ENCODE peak calls at places on chromosomes 7 and 10, in seven cellular contexts. One of them, this sample, is unnamed. For H3K9me3, the result is how much of the 10 kb centered on the place peaks cover.

GRCh38 chr10:115402690-115403089 is 309.5 kb downstream of the ATRNL1 start:
- DNase-seq in cardiac muscle cell: no peak
- DNase-seq in ovary: no peak
- DNase-seq in CD8-positive, alpha-beta T cell: no peak
- DNase-seq in right atrium auricular region: no peak
- DNase-seq in breast epithelium: no peak
- DNase-seq in Panc1: no peak
- DNase-seq in this sample: no peak

GRCh38 chr7:112204776-112205347 is 1.3 kb downstream of the DOCK4 start:
- DNase-seq in cardiac muscle cell: no peak
- DNase-seq in ovary: no peak
- DNase-seq in CD8-positive, alpha-beta T cell: no peak
- DNase-seq in right atrium auricular region: no peak
- DNase-seq in breast epithelium: no peak
- DNase-seq in Panc1: no peak
- DNase-seq in this sample: no peak

GRCh38 chr7:80428161-80429054 is 83.5 kb downstream of the GNAT3 start:
- DNase-seq in cardiac muscle cell: peak
- DNase-seq in ovary: no peak
- DNase-seq in CD8-positive, alpha-beta T cell: no peak
- DNase-seq in right atrium auricular region: no peak
- DNase-seq in breast epithelium: no peak
- DNase-seq in Panc1: peak
- DNase-seq in this sample: no peak

GRCh38 chr10:7302393-7303054 is 108.3 kb downstream of the SFMBT2 start:
- DNase-seq in cardiac muscle cell: no peak
- DNase-seq in ovary: no peak
- DNase-seq in CD8-positive, alpha-beta T cell: no peak
- DNase-seq in right atrium auricular region: no peak
- DNase-seq in breast epithelium: no peak
- DNase-seq in Panc1: no peak
- DNase-seq in this sample: no peak

GRCh38 chr10:132132391-132132841 is 54.3 kb upstream of the DPYSL4 start:
- DNase-seq in cardiac muscle cell: no peak
- DNase-seq in ovary: no peak
- DNase-seq in CD8-positive, alpha-beta T cell: no peak
- DNase-seq in right atrium auricular region: no peak
- DNase-seq in breast epithelium: no peak
- DNase-seq in Panc1: no peak
- DNase-seq in this sample: peak

GRCh38 chr7:99268361-99268908 is 4.2 kb upstream of the MYH16 start:
- DNase-seq in cardiac muscle cell: no peak
- DNase-seq in ovary: no peak
- DNase-seq in CD8-positive, alpha-beta T cell: no peak
- DNase-seq in right atrium auricular region: no peak
- DNase-seq in breast epithelium: peak
- DNase-seq in Panc1: no peak
- DNase-seq in this sample: no peak

GRCh38 chr7:107304636-107305035 is 135.8 kb downstream of the HBP1 start:
- DNase-seq in cardiac muscle cell: no peak
- DNase-seq in ovary: no peak
- DNase-seq in CD8-positive, alpha-beta T cell: no peak
- DNase-seq in right atrium auricular region: no peak
- DNase-seq in breast epithelium: no peak
- DNase-seq in Panc1: no peak
- DNase-seq in this sample: no peak

GRCh38 chr7:135300913-135301765 is 67.5 kb downstream of the STRA8 start:
- DNase-seq in cardiac muscle cell: no peak
- DNase-seq in ovary: no peak
- DNase-seq in CD8-positive, alpha-beta T cell: no peak
- DNase-seq in right atrium auricular region: no peak
- DNase-seq in breast epithelium: no peak
- DNase-seq in Panc1: no peak
- DNase-seq in this sample: no peak

DNA sequence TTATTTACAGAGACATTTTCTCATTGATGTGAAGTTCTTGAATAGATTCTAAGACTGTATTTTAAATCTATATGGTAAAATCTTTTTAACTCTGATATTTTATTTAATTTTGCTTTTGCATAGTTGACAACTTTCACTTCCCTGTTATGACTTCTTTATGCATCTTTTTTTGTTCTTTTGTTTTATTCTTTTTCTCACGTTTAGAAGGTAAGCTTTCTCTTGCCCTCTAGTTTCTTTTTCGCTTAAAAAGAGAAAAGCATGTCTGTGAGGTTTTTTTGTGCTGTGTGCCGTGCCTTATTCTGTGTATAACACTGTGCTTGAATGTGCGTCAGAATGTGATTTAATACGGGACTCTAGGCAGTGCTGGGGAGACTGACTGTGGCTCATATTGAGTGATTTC is 74.7 kb downstream of the AP3M1 start:
- DNase-seq in cardiac muscle cell: no peak
- DNase-seq in ovary: no peak
- DNase-seq in CD8-positive, alpha-beta T cell: no peak
- DNase-seq in right atrium auricular region: no peak
- DNase-seq in breast epithelium: no peak
- DNase-seq in Panc1: no peak
- DNase-seq in this sample: no peak
- H3K4me3 ChIP-seq in cardiac muscle cell: no peak
- H3K4me3 ChIP-seq in ovary: no peak
- H3K4me3 ChIP-seq in CD8-positive, alpha-beta T cell: no peak
- H3K4me3 ChIP-seq in right atrium auricular region: no peak
- H3K4me3 ChIP-seq in breast epithelium: no peak
- H3K4me3 ChIP-seq in Panc1: no peak
- H3K4me3 ChIP-seq in this sample: no peak

GRCh38 chr10:121080324-121080807 is 229.2 kb downstream of the WDR11 start:
- DNase-seq in cardiac muscle cell: peak
- DNase-seq in ovary: peak
- DNase-seq in CD8-positive, alpha-beta T cell: no peak
- DNase-seq in right atrium auricular region: peak
- DNase-seq in breast epithelium: no peak
- DNase-seq in Panc1: no peak
- DNase-seq in this sample: no peak
- H3K9me3 ChIP-seq in cardiac muscle cell: under half
- H3K9me3 ChIP-seq in ovary: under half
- H3K9me3 ChIP-seq in CD8-positive, alpha-beta T cell: under half
- H3K9me3 ChIP-seq in right atrium auricular region: under half
- H3K9me3 ChIP-seq in breast epithelium: under half
- H3K9me3 ChIP-seq in Panc1: under half
- H3K9me3 ChIP-seq in this sample: under half

GRCh38 chr7:116209561-116210070 is 723 bp upstream of the TES start:
- DNase-seq in cardiac muscle cell: no peak
- DNase-seq in ovary: no peak
- DNase-seq in CD8-positive, alpha-beta T cell: no peak
- DNase-seq in right atrium auricular region: no peak
- DNase-seq in breast epithelium: no peak
- DNase-seq in Panc1: no peak
- DNase-seq in this sample: no peak
- H3K4me3 ChIP-seq in cardiac muscle cell: no peak
- H3K4me3 ChIP-seq in ovary: no peak
- H3K4me3 ChIP-seq in CD8-positive, alpha-beta T cell: no peak
- H3K4me3 ChIP-seq in right atrium auricular region: no peak
- H3K4me3 ChIP-seq in breast epithelium: no peak
- H3K4me3 ChIP-seq in Panc1: peak
- H3K4me3 ChIP-seq in this sample: no peak

DNA sequence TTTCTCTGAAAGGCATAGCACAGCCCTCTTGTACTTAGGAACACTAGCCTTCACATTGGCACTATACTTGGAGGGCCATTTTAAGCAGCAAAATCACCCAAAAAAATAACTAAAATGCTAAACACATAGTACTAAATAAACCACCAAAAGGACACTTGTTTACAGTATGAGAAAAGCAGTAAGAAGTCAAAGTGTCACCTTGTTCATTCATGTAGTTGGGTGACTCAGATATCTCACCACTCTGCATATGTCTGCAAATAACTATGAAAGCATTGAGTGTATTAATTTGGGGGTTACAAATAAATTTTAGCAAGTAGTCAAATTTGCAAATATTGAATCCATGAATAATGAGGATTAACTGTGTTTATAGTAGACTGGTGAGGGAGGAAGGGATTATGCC is 107.6 kb downstream of the ELAPOR2 start:
- DNase-seq in cardiac muscle cell: no peak
- DNase-seq in ovary: no peak
- DNase-seq in CD8-positive, alpha-beta T cell: no peak
- DNase-seq in right atrium auricular region: no peak
- DNase-seq in breast epithelium: no peak
- DNase-seq in Panc1: no peak
- DNase-seq in this sample: no peak
- H3K9me3 ChIP-seq in cardiac muscle cell: under half
- H3K9me3 ChIP-seq in ovary: under half
- H3K9me3 ChIP-seq in CD8-positive, alpha-beta T cell: under half
- H3K9me3 ChIP-seq in right atrium auricular region: under half
- H3K9me3 ChIP-seq in breast epithelium: under half
- H3K9me3 ChIP-seq in Panc1: under half
- H3K9me3 ChIP-seq in this sample: under half

GRCh38 chr7:29194594-29195417 is at the start of gene CHN2:
- DNase-seq in cardiac muscle cell: peak
- DNase-seq in ovary: peak
- DNase-seq in CD8-positive, alpha-beta T cell: peak
- DNase-seq in right atrium auricular region: peak
- DNase-seq in breast epithelium: no peak
- DNase-seq in Panc1: no peak
- DNase-seq in this sample: peak

GRCh38 chr7:29196191-29196590 is 1.6 kb downstream of the CHN2 start:
- DNase-seq in cardiac muscle cell: no peak
- DNase-seq in ovary: no peak
- DNase-seq in CD8-positive, alpha-beta T cell: no peak
- DNase-seq in right atrium auricular region: no peak
- DNase-seq in breast epithelium: no peak
- DNase-seq in Panc1: no peak
- DNase-seq in this sample: no peak

GRCh38 chr7:29199776-29200175 is 5.2 kb downstream of the CHN2 start:
- DNase-seq in cardiac muscle cell: no peak
- DNase-seq in ovary: no peak
- DNase-seq in CD8-positive, alpha-beta T cell: no peak
- DNase-seq in right atrium auricular region: no peak
- DNase-seq in breast epithelium: no peak
- DNase-seq in Panc1: no peak
- DNase-seq in this sample: no peak

GRCh38 chr7:29196971-29197370 is 2.4 kb downstream of the CHN2 start:
- DNase-seq in cardiac muscle cell: no peak
- DNase-seq in ovary: no peak
- DNase-seq in CD8-positive, alpha-beta T cell: no peak
- DNase-seq in right atrium auricular region: no peak
- DNase-seq in breast epithelium: no peak
- DNase-seq in Panc1: no peak
- DNase-seq in this sample: no peak

GRCh38 chr7:29197916-29198315 is 3.3 kb downstream of the CHN2 start:
- DNase-seq in cardiac muscle cell: no peak
- DNase-seq in ovary: no peak
- DNase-seq in CD8-positive, alpha-beta T cell: no peak
- DNase-seq in right atrium auricular region: no peak
- DNase-seq in breast epithelium: no peak
- DNase-seq in Panc1: no peak
- DNase-seq in this sample: no peak
- H3K4me3 ChIP-seq in cardiac muscle cell: no peak
- H3K4me3 ChIP-seq in ovary: no peak
- H3K4me3 ChIP-seq in CD8-positive, alpha-beta T cell: no peak
- H3K4me3 ChIP-seq in right atrium auricular region: no peak
- H3K4me3 ChIP-seq in breast epithelium: no peak
- H3K4me3 ChIP-seq in Panc1: no peak
- H3K4me3 ChIP-seq in this sample: no peak

DNA sequence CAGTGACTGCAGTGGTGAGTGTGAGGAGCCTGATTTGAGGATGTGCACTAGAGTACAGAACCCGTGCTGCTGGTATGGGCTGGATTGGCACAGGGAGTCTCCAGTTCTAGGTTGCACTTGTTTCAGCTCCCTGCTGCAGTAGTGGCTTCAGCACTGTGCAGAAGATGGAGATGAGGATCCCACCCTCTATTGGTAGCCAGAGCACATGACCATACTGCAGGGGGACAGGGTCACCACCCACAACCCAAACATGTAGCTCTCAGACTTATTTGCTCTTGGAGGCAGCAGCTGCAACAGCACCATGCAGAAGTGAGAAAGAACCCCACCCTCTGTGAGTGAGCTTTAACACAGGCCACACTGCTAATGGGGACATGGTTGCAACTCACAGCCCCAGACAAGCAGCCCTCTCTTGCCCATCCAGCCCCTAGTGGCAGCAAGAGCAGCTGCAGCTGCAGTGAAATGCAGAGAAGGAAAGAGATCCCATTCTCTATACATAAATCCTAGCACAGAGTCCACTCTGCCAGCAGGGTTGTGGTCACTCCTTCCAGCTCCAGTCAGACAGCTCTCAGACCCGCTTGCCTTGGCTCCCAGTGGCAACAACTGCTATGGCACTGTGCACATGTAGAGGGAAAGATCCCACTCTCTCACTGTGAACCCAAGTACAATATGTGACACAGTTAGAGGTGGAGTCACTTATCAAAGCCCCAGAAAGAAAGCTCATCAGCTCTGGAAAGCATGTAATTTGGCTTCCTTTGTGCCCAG is 51.4 kb upstream of the SCIN start:
- DNase-seq in cardiac muscle cell: peak
- DNase-seq in ovary: no peak
- DNase-seq in CD8-positive, alpha-beta T cell: no peak
- DNase-seq in right atrium auricular region: no peak
- DNase-seq in breast epithelium: no peak
- DNase-seq in Panc1: no peak
- DNase-seq in this sample: no peak
- H3K9me3 ChIP-seq in cardiac muscle cell: under half
- H3K9me3 ChIP-seq in ovary: under half
- H3K9me3 ChIP-seq in CD8-positive, alpha-beta T cell: under half
- H3K9me3 ChIP-seq in right atrium auricular region: under half
- H3K9me3 ChIP-seq in breast epithelium: under half
- H3K9me3 ChIP-seq in Panc1: under half
- H3K9me3 ChIP-seq in this sample: under half

DNA sequence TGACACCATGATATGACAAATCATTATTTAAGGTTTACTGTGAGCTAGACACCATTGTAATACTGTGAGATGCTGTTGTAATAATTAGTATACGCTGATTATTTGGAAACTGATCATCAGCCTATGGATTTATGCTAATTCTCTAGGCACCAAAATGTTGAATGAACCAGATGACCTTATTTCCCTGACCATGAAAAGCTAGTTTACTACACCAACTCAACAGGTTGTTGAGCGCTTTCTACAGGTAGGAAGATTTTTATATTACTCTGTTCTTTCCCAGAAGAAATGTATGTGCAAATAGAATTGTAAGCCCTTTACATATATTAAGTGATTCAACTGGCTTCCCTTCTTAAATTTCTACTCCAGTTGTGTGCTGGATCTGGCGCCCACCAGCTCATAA is 6.2 kb downstream of the NRP1 start:
- DNase-seq in cardiac muscle cell: no peak
- DNase-seq in ovary: no peak
- DNase-seq in CD8-positive, alpha-beta T cell: no peak
- DNase-seq in right atrium auricular region: no peak
- DNase-seq in breast epithelium: no peak
- DNase-seq in Panc1: no peak
- DNase-seq in this sample: no peak
- H3K4me3 ChIP-seq in cardiac muscle cell: peak
- H3K4me3 ChIP-seq in ovary: no peak
- H3K4me3 ChIP-seq in CD8-positive, alpha-beta T cell: no peak
- H3K4me3 ChIP-seq in right atrium auricular region: no peak
- H3K4me3 ChIP-seq in breast epithelium: no peak
- H3K4me3 ChIP-seq in Panc1: no peak
- H3K4me3 ChIP-seq in this sample: no peak

This sample was measured in aorta.